ENCODE peak calls at places on chromosomes 16 and 17, in seven cellular contexts. One of them, this sample, is unnamed.

GRCh38 chr17:38798614-38799500 is 499 bp downstream of the PIP4K2B start:
- DNase-seq in H9: peak
- DNase-seq in trophoblast cell: peak
- DNase-seq in mesendoderm: peak
- DNase-seq in H1: no peak
- DNase-seq in neuronal stem cell: peak
- DNase-seq in mesenchymal stem cell: peak
- DNase-seq in this sample: peak

GRCh38 chr16:68972720-68973119 is 129.4 kb downstream of the TANGO6 start:
- DNase-seq in trophoblast cell: no peak
- DNase-seq in mesenchymal stem cell: peak
- DNase-seq in H1: peak
- DNase-seq in mesendoderm: peak
- DNase-seq in neuronal stem cell: no peak
- DNase-seq in H9: peak
- DNase-seq in this sample: peak

GRCh38 chr16:72848759-72849664 is 198.9 kb downstream of the ZFHX3 start:
- DNase-seq in mesenchymal stem cell: peak
- DNase-seq in mesendoderm: no peak
- DNase-seq in H9: no peak
- DNase-seq in trophoblast cell: no peak
- DNase-seq in neuronal stem cell: no peak
- DNase-seq in H1: no peak
- DNase-seq in this sample: peak

GRCh38 chr17:68310141-68310540 is 18.8 kb downstream of the ARSG start:
- DNase-seq in mesendoderm: no peak
- DNase-seq in H9: no peak
- DNase-seq in H1: no peak
- DNase-seq in neuronal stem cell: no peak
- DNase-seq in trophoblast cell: no peak
- DNase-seq in mesenchymal stem cell: peak
- DNase-seq in this sample: no peak

GRCh38 chr16:77599793-77600415 is 122.4 kb upstream of the NUDT7 start:
- DNase-seq in mesenchymal stem cell: peak
- DNase-seq in neuronal stem cell: no peak
- DNase-seq in trophoblast cell: peak
- DNase-seq in H9: no peak
- DNase-seq in H1: no peak
- DNase-seq in mesendoderm: no peak
- DNase-seq in this sample: peak

GRCh38 chr16:58638148-58639036 is 8.8 kb upstream of the CNOT1 start:
- DNase-seq in H9: peak
- DNase-seq in H1: peak
- DNase-seq in neuronal stem cell: no peak
- DNase-seq in mesenchymal stem cell: peak
- DNase-seq in trophoblast cell: peak
- DNase-seq in mesendoderm: peak
- DNase-seq in this sample: peak

GRCh38 chr17:43554857-43555256 is 8.7 kb upstream of the ETV4 start:
- DNase-seq in neuronal stem cell: no peak
- DNase-seq in trophoblast cell: no peak
- DNase-seq in H9: no peak
- DNase-seq in H1: no peak
- DNase-seq in mesenchymal stem cell: no peak
- DNase-seq in mesendoderm: no peak
- DNase-seq in this sample: no peak

GRCh38 chr17:13638855-13639458 is 37.2 kb upstream of the HS3ST3A1 start:
- DNase-seq in H1: no peak
- DNase-seq in H9: peak
- DNase-seq in neuronal stem cell: no peak
- DNase-seq in mesendoderm: peak
- DNase-seq in trophoblast cell: peak
- DNase-seq in mesenchymal stem cell: peak
- DNase-seq in this sample: peak

GRCh38 chr17:82655038-82655479 is 6.8 kb upstream of the WDR45B start:
- DNase-seq in mesenchymal stem cell: no peak
- DNase-seq in neuronal stem cell: no peak
- DNase-seq in trophoblast cell: no peak
- DNase-seq in mesendoderm: no peak
- DNase-seq in H1: no peak
- DNase-seq in H9: no peak
- DNase-seq in this sample: no peak

GRCh38 chr17:16313159-16314090 is 39.8 kb downstream of the CENPV start:
- DNase-seq in neuronal stem cell: no peak
- DNase-seq in mesendoderm: no peak
- DNase-seq in H1: no peak
- DNase-seq in trophoblast cell: no peak
- DNase-seq in mesenchymal stem cell: no peak
- DNase-seq in H9: no peak
- DNase-seq in this sample: peak

GRCh38 chr16:2206780-2207433 is 1.7 kb downstream of the MLST8 start:
- DNase-seq in neuronal stem cell: no peak
- DNase-seq in mesendoderm: peak
- DNase-seq in H1: no peak
- DNase-seq in H9: no peak
- DNase-seq in mesenchymal stem cell: no peak
- DNase-seq in trophoblast cell: no peak
- DNase-seq in this sample: no peak

GRCh38 chr17:66233023-66233753 is 4.0 kb upstream of the APOH start:
- DNase-seq in mesenchymal stem cell: no peak
- DNase-seq in trophoblast cell: no peak
- DNase-seq in mesendoderm: no peak
- DNase-seq in neuronal stem cell: no peak
- DNase-seq in H9: no peak
- DNase-seq in H1: no peak
- DNase-seq in this sample: no peak

GRCh38 chr16:88070989-88071625 is 119.9 kb downstream of the BANP start:
- DNase-seq in mesendoderm: no peak
- DNase-seq in trophoblast cell: no peak
- DNase-seq in H9: no peak
- DNase-seq in neuronal stem cell: no peak
- DNase-seq in mesenchymal stem cell: no peak
- DNase-seq in H1: no peak
- DNase-seq in this sample: no peak

GRCh38 chr16:27475561-27475960 is 73.6 kb downstream of the IL21R start:
- DNase-seq in H1: no peak
- DNase-seq in mesenchymal stem cell: peak
- DNase-seq in trophoblast cell: no peak
- DNase-seq in H9: no peak
- DNase-seq in neuronal stem cell: no peak
- DNase-seq in mesendoderm: no peak
- DNase-seq in this sample: peak

DNA sequence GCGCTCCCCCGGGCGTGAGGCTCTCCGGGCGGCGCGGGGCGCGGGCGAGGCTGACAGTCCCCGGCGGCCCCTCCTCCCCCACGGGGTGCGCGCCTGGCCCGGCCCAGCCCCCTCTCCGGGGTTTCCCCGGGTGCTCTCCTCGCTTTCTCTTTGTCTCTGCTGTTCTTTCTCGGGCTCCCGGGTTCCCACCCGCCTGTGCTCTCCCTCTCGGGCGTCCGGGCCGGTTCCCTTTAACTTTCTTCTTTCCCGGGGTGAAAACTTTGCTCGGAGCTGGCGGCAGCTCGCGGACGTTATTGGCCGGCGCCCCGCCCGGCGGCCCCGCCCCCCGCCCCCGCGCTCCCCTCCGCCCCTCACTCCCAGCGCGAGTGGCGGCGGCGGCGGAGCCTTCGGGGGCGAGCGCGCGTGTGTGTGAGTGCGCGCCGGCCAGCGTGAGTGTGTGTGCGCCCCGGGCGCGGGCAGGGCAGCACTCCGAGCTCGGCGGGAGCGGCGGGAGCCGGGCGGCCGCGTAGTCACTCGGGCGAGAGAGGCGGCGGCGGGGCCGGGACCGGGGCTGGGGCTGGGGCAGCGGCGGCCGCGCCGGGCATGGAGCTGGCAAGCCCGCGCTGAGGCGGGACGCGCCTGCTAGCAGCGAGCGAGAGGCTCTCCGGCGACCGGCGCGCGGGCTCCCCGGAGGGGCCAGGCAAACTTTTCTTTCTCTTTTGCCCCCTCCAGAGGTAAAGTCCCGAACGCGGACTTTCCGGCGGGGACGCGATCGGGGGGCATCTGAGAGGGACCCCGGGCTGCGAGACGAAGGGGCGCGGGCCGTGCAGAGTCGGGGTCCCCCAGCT is at the start of gene NTN1:
- DNase-seq in H9: peak
- DNase-seq in H1: no peak
- DNase-seq in trophoblast cell: no peak
- DNase-seq in neuronal stem cell: peak
- DNase-seq in mesendoderm: no peak
- DNase-seq in mesenchymal stem cell: peak
- DNase-seq in this sample: peak
- H2AK5ac ChIP-seq in H9: no peak
- H2AK5ac ChIP-seq in H1: no peak
- H2AK5ac ChIP-seq in trophoblast cell: no peak
- H2AK5ac ChIP-seq in neuronal stem cell: peak
- H2AK5ac ChIP-seq in mesendoderm: no peak
- H2AK5ac ChIP-seq in mesenchymal stem cell: no peak
- H2AK5ac ChIP-seq in this sample: no peak

DNA sequence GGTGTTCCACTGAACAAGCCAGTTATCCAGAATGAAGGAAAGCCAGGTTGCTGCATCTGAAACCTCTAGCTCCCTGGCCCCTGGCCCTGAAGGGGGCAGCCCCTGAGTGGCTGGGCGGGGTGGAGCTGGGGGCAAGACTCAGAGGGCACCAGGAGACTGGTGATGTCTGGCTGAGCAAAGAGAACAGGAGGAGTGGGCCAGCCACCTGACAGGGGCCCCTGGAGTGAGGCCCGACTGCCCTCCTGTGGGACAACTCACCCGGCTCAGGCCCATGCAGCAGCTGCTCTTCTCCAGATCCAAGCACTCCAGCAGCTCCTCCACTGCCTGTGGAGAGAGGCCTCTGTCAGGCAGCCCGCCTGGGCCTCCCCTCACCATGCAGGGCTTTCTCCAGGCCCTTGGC is 60.4 kb downstream of the PIPOX start:
- DNase-seq in trophoblast cell: peak
- DNase-seq in neuronal stem cell: no peak
- DNase-seq in H9: no peak
- DNase-seq in H1: no peak
- DNase-seq in mesenchymal stem cell: no peak
- DNase-seq in mesendoderm: no peak
- DNase-seq in this sample: no peak
- H2AK5ac ChIP-seq in trophoblast cell: no peak
- H2AK5ac ChIP-seq in neuronal stem cell: no peak
- H2AK5ac ChIP-seq in H9: no peak
- H2AK5ac ChIP-seq in H1: no peak
- H2AK5ac ChIP-seq in mesenchymal stem cell: no peak
- H2AK5ac ChIP-seq in mesendoderm: no peak
- H2AK5ac ChIP-seq in this sample: no peak

GRCh38 chr17:81188491-81188840 is 22.4 kb upstream of the AATK start:
- DNase-seq in neuronal stem cell: no peak
- DNase-seq in trophoblast cell: no peak
- DNase-seq in H1: no peak
- DNase-seq in mesenchymal stem cell: no peak
- DNase-seq in mesendoderm: no peak
- DNase-seq in H9: no peak
- DNase-seq in this sample: no peak

GRCh38 chr17:81189670-81190530 is 23.9 kb upstream of the AATK start:
- DNase-seq in mesendoderm: peak
- DNase-seq in H1: no peak
- DNase-seq in trophoblast cell: no peak
- DNase-seq in mesenchymal stem cell: no peak
- DNase-seq in H9: peak
- DNase-seq in neuronal stem cell: no peak
- DNase-seq in this sample: no peak

GRCh38 chr17:81190591-81190990 is 24.6 kb upstream of the AATK start:
- DNase-seq in H9: no peak
- DNase-seq in neuronal stem cell: no peak
- DNase-seq in mesenchymal stem cell: no peak
- DNase-seq in trophoblast cell: no peak
- DNase-seq in mesendoderm: no peak
- DNase-seq in H1: no peak
- DNase-seq in this sample: no peak

GRCh38 chr17:81187586-81188490 is 21.8 kb upstream of the AATK start:
- DNase-seq in mesenchymal stem cell: no peak
- DNase-seq in mesendoderm: no peak
- DNase-seq in trophoblast cell: no peak
- DNase-seq in H9: no peak
- DNase-seq in neuronal stem cell: no peak
- DNase-seq in H1: no peak
- DNase-seq in this sample: no peak

DNA sequence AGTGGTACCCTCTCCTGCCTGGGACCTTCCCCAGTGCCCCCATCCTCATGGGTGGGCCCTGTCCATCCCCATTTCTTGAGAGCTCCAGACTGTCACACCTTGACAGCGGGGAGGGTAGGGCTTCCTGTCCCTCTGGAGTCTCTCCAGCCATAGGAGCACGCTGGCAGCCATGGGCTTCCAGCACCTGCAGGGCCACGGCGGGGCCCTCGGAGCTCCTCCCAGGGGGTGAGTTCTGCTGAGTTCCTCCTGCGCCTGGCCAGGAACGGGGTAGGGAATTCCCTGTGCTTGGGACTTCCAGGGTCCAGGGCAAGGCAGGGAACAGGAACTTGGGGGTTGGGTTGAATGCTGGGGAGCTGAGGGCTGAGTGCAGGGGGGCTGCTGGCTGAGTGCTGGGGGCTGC is 23.0 kb upstream of the AATK start:
- DNase-seq in mesenchymal stem cell: no peak
- DNase-seq in mesendoderm: no peak
- DNase-seq in H1: no peak
- DNase-seq in neuronal stem cell: no peak
- DNase-seq in trophoblast cell: no peak
- DNase-seq in H9: no peak
- DNase-seq in this sample: no peak
- H2AK5ac ChIP-seq in mesenchymal stem cell: no peak
- H2AK5ac ChIP-seq in mesendoderm: no peak
- H2AK5ac ChIP-seq in H1: no peak
- H2AK5ac ChIP-seq in neuronal stem cell: no peak
- H2AK5ac ChIP-seq in trophoblast cell: no peak
- H2AK5ac ChIP-seq in H9: no peak
- H2AK5ac ChIP-seq in this sample: no peak

GRCh38 chr16:53904533-53904932 is 200.6 kb downstream of the FTO start:
- DNase-seq in mesenchymal stem cell: no peak
- DNase-seq in mesendoderm: no peak
- DNase-seq in H1: no peak
- DNase-seq in trophoblast cell: no peak
- DNase-seq in neuronal stem cell: no peak
- DNase-seq in H9: no peak
- DNase-seq in this sample: no peak
- H2AK5ac ChIP-seq in mesenchymal stem cell: no peak
- H2AK5ac ChIP-seq in mesendoderm: no peak
- H2AK5ac ChIP-seq in H1: no peak
- H2AK5ac ChIP-seq in trophoblast cell: no peak
- H2AK5ac ChIP-seq in neuronal stem cell: no peak
- H2AK5ac ChIP-seq in H9: no peak
- H2AK5ac ChIP-seq in this sample: no peak